ENCODE peak calls at places on chromosomes 16 and 17, in four cellular contexts. Q, D, S and I are unnamed samples.

GRCh38 chr16:47519037-47519436 is 57.9 kb downstream of the PHKB start:
- DNase-seq in Q (no peak), D (no peak), S (no peak), I (no peak)

GRCh38 chr16:11253009-11253994 is 2.7 kb downstream of the SOCS1 start:
- DNase-seq in Q (no peak), D (no peak), S (no peak), I (no peak)

GRCh38 chr17:38705523-38705802 is 390 bp downstream of the MLLT6 start:
- DNase-seq in Q (no peak), D (no peak), S (no peak), I (no peak)

GRCh38 chr16:51807551-51807950 is 656.5 kb upstream of the SALL1 start:
- DNase-seq in Q (no peak), D (no peak), S (no peak), I (no peak)

GRCh38 chr16:86287641-86288201 is 222.6 kb upstream of the FOXF1 start:
- DNase-seq in Q (peak; percentile 45), D (no peak), S (no peak), I (no peak)

GRCh38 chr17:15971108-15971507 is 26.2 kb downstream of the ADORA2B start:
- DNase-seq in Q (no peak), D (no peak), S (no peak), I (no peak)

GRCh38 chr17:17778308-17779014 is 58.3 kb downstream of the SREBF1 start:
- DNase-seq in Q (no peak), D (no peak), S (no peak), I (no peak)

GRCh38 chr17:39757931-39758873 is 20.5 kb downstream of the GRB7 start:
- DNase-seq in Q (no peak), D (no peak), S (no peak), I (no peak)

DNA sequence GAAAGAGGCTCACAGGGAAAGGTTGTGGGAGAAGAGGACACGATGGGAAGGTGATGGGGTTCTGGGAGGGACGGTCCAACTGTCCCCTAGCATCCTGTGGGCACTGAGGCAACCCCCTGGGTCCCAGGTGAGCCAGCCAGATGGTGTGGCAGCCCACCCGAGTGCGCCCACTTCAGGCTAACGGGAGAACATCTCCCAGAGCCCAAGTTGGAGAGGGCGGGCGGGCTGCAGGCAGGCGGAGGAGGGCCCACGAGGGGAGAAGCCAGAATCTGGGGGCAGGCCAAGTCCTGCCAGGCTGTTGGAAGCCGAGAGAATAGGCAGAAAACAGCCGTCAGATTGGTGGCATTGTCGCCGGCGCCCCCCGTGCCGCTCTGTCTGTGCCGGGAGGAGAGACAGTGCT is 13.8 kb upstream of the ABCC3 start:
- DNase-seq in Q (peak; percentile 84), D (no peak), S (no peak), I (no peak)
- TF ChIP-seq CTCF in Q (peak; percentile 76), D (peak; percentile 65), S (peak; percentile 41), I (no peak)

DNA sequence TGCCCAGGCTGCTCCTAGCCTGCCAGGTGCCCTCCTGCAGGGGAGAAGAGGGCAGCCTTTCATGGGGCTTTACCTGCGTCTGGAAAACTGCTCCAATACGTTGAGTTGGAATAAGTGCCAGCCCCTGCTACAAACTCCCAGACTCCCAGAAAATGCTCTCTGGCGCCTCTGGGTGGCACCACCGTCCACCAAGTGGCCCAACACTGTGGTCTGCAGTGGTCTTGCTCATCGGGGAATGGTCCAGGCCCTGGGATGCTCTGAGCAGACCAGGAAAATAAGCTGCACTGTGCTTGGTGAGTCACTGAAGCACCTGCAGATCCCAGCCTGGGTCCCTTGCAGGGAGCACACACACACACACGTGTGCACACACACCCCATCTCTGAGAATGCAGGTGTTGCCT is 20.8 kb downstream of the CDIP1 start:
- DNase-seq in Q (peak; percentile 79), D (peak; percentile 34), S (peak; percentile 55), I (peak; percentile 47)
- TF ChIP-seq RNF2 in Q (no peak), D (no peak), S (no peak), I (no peak)

GRCh38 chr17:76433693-76434092 is 19.3 kb downstream of the UBE2O start:
- DNase-seq in Q (no peak), D (no peak), S (no peak), I (no peak)

GRCh38 chr17:76432004-76432403 is 20.9 kb downstream of the UBE2O start:
- DNase-seq in Q (no peak), D (no peak), S (no peak), I (no peak)

GRCh38 chr17:76431509-76431908 is 21.4 kb downstream of the UBE2O start:
- DNase-seq in Q (no peak), D (no peak), S (no peak), I (no peak)

GRCh38 chr17:76434870-76435269 is 18.1 kb downstream of the UBE2O start:
- DNase-seq in Q (no peak), D (no peak), S (no peak), I (no peak)

DNA sequence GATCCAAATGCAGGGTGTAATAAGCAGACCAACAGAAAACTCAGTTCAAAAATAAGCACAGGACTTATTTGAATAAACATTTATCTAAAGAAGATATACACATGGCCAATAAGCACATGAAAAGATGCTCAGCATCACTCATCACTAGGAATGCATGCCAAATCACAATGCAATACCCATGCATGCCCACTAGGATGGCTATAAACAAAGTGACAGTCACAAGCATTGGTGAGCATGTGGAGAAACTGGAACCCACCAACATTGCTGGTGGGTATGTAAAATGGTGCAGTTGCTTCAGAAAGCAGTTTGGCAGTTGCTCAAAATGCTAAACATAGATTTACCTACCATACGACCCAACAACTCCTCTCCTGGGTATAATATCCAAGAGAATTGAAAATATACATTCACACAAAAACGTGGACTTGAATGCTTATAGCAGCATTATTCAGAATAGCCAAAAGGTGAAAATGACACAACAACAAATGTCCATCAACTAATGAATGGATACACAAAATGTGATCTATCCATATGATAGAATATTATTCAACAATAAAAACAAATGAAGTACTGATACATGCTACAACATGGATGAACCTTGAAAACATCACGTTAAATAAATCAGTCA is 20.1 kb downstream of the UBE2O start:
- DNase-seq in Q (no peak), D (peak; percentile 41), S (no peak), I (peak; percentile 40)
- TF ChIP-seq CTCF in Q (peak; percentile 35), D (peak; percentile 15), S (peak; percentile 15), I (peak; percentile 16)

DNA sequence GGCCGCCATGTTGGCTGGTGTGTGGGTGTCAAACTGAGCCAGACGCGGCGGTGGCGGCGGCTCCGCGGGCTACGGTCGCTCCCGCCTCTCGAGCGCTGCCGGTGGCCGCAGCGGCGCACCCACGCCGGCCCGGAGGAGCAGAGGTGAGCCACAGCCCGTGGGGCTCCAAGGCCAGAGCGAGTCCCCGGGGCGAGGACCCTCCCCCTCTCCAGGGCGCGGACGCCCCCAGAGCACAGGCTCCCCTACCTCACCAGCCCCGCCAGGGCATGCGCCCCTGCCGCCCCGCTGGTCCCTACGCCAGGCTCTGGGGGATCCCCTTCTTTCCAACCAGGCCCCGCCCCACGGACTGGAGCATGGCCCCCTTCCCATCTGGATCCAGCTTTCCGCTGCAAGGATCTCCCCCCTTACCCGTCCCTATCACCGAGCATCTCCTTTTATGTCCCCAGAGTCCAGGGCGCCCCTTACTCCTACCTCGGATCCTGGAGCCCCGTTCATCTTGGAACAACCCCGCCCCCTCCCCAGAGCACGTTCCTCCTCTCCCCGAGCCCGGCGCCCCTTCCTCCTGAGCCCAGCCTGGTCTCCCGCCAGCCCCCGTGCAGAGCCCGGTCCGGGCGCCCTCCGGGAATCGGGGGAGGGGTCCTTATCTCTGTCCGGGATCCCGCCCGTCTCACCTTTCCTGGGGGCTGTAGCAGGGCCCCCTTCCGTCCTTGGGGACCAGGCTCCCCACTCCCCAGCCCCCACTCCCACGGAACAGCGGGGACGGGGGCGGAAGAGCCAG is 412 bp downstream of the EPN2 start:
- DNase-seq in Q (peak; percentile 84), D (no peak), S (peak; percentile 25), I (peak; percentile 51)
- TF ChIP-seq RNF2 in Q (no peak), D (no peak), S (no peak), I (no peak)

DNA sequence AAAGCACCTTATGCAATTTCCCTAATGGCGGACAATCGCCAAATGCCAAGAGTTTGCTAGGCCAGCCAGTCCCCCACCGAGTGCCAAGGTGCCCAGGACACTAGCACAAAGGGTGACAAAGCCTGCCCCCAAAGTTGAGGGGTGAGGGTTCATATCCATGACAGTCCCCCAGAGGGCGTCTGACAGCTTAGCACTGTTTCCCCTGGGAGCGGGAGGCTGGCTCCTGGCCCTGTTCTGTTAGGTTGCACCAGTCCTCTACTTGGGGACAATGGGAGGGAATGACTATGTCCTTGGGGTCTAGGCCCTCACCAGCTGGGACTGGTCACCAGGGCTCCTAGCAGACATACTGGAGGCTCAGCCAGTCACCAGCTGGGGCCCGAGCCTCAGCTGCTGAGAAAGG is 66.9 kb downstream of the MYO18A start:
- DNase-seq in Q (no peak), D (no peak), S (no peak), I (no peak)
- TF ChIP-seq CTCF in Q (peak; percentile 38), D (no peak), S (no peak), I (no peak)

GRCh38 chr17:43839670-43840101 is 6.7 kb upstream of the MPP3 start:
- DNase-seq in Q (no peak), D (peak; percentile 48), S (no peak), I (peak; percentile 72)
- TF ChIP-seq RNF2 in Q (no peak), D (no peak), S (no peak), I (no peak)